ENCODE peak calls at places on chromosomes 2 and 18, in four cellular contexts. One of them, this sample, is unnamed.

GRCh38 chr2:46490521-46491141 is 11.3 kb downstream of the TMEM247 start:
- DNase-seq in activated naive CD4-positive, alpha-beta T cell treated with anti-CD3 and anti-CD28 coated beads, Interleukin-2, amount 50 U/mL, for 16 hours: no peak
- DNase-seq in glomerular endothelial cell: no peak
- DNase-seq in activated CD4-positive, CD25-positive, alpha-beta regulatory T cell: no peak
- DNase-seq in this sample: no peak

GRCh38 chr2:52181080-52181479 is 1149.1 kb upstream of the NRXN1 start:
- DNase-seq in activated naive CD4-positive, alpha-beta T cell treated with anti-CD3 and anti-CD28 coated beads, Interleukin-2, amount 50 U/mL, for 16 hours: no peak
- DNase-seq in glomerular endothelial cell: no peak
- DNase-seq in activated CD4-positive, CD25-positive, alpha-beta regulatory T cell: no peak
- DNase-seq in this sample: peak

GRCh38 chr2:1422716-1423285 is 9.5 kb downstream of the TPO start:
- DNase-seq in activated naive CD4-positive, alpha-beta T cell treated with anti-CD3 and anti-CD28 coated beads, Interleukin-2, amount 50 U/mL, for 16 hours: no peak
- DNase-seq in glomerular endothelial cell: no peak
- DNase-seq in activated CD4-positive, CD25-positive, alpha-beta regulatory T cell: no peak
- DNase-seq in this sample: no peak

GRCh38 chr2:200741468-200742202 is 70.1 kb upstream of the BZW1 start:
- DNase-seq in activated naive CD4-positive, alpha-beta T cell treated with anti-CD3 and anti-CD28 coated beads, Interleukin-2, amount 50 U/mL, for 16 hours: no peak
- DNase-seq in glomerular endothelial cell: no peak
- DNase-seq in activated CD4-positive, CD25-positive, alpha-beta regulatory T cell: no peak
- DNase-seq in this sample: no peak

GRCh38 chr2:186879312-186879711 is 30.3 kb upstream of the ZSWIM2 start:
- DNase-seq in activated naive CD4-positive, alpha-beta T cell treated with anti-CD3 and anti-CD28 coated beads, Interleukin-2, amount 50 U/mL, for 16 hours: no peak
- DNase-seq in glomerular endothelial cell: no peak
- DNase-seq in activated CD4-positive, CD25-positive, alpha-beta regulatory T cell: no peak
- DNase-seq in this sample: no peak

GRCh38 chr2:181123798-181124217 is 143.4 kb downstream of the UBE2E3 start:
- DNase-seq in activated naive CD4-positive, alpha-beta T cell treated with anti-CD3 and anti-CD28 coated beads, Interleukin-2, amount 50 U/mL, for 16 hours: no peak
- DNase-seq in glomerular endothelial cell: peak
- DNase-seq in activated CD4-positive, CD25-positive, alpha-beta regulatory T cell: no peak
- DNase-seq in this sample: peak

GRCh38 chr2:157173740-157174184 is 83.7 kb upstream of the GALNT5 start:
- DNase-seq in activated naive CD4-positive, alpha-beta T cell treated with anti-CD3 and anti-CD28 coated beads, Interleukin-2, amount 50 U/mL, for 16 hours: no peak
- DNase-seq in glomerular endothelial cell: peak
- DNase-seq in activated CD4-positive, CD25-positive, alpha-beta regulatory T cell: no peak
- DNase-seq in this sample: no peak

GRCh38 chr2:129799036-129799958 is 180.2 kb upstream of the RAB6C start:
- DNase-seq in activated naive CD4-positive, alpha-beta T cell treated with anti-CD3 and anti-CD28 coated beads, Interleukin-2, amount 50 U/mL, for 16 hours: no peak
- DNase-seq in glomerular endothelial cell: no peak
- DNase-seq in activated CD4-positive, CD25-positive, alpha-beta regulatory T cell: no peak
- DNase-seq in this sample: no peak

GRCh38 chr18:27223570-27224340 is 38.6 kb upstream of the CHST9 start:
- DNase-seq in activated naive CD4-positive, alpha-beta T cell treated with anti-CD3 and anti-CD28 coated beads, Interleukin-2, amount 50 U/mL, for 16 hours: no peak
- DNase-seq in glomerular endothelial cell: no peak
- DNase-seq in activated CD4-positive, CD25-positive, alpha-beta regulatory T cell: no peak
- DNase-seq in this sample: no peak

GRCh38 chr2:162245051-162245450 is 1.8 kb upstream of the FAP start:
- DNase-seq in activated naive CD4-positive, alpha-beta T cell treated with anti-CD3 and anti-CD28 coated beads, Interleukin-2, amount 50 U/mL, for 16 hours: no peak
- DNase-seq in glomerular endothelial cell: no peak
- DNase-seq in activated CD4-positive, CD25-positive, alpha-beta regulatory T cell: no peak
- DNase-seq in this sample: no peak

GRCh38 chr2:229691631-229692030 is 22.7 kb downstream of the DNER start:
- DNase-seq in activated naive CD4-positive, alpha-beta T cell treated with anti-CD3 and anti-CD28 coated beads, Interleukin-2, amount 50 U/mL, for 16 hours: no peak
- DNase-seq in glomerular endothelial cell: no peak
- DNase-seq in activated CD4-positive, CD25-positive, alpha-beta regulatory T cell: no peak
- DNase-seq in this sample: no peak

GRCh38 chr2:144468823-144469595 is 50.9 kb downstream of the ZEB2 start:
- DNase-seq in activated naive CD4-positive, alpha-beta T cell treated with anti-CD3 and anti-CD28 coated beads, Interleukin-2, amount 50 U/mL, for 16 hours: no peak
- DNase-seq in glomerular endothelial cell: no peak
- DNase-seq in activated CD4-positive, CD25-positive, alpha-beta regulatory T cell: no peak
- DNase-seq in this sample: no peak

GRCh38 chr2:24577481-24577880 is 86.4 kb downstream of the NCOA1 start:
- DNase-seq in activated naive CD4-positive, alpha-beta T cell treated with anti-CD3 and anti-CD28 coated beads, Interleukin-2, amount 50 U/mL, for 16 hours: no peak
- DNase-seq in glomerular endothelial cell: no peak
- DNase-seq in activated CD4-positive, CD25-positive, alpha-beta regulatory T cell: no peak
- DNase-seq in this sample: no peak

GRCh38 chr2:42881732-42882131 is 89.3 kb upstream of the HAAO start:
- DNase-seq in activated naive CD4-positive, alpha-beta T cell treated with anti-CD3 and anti-CD28 coated beads, Interleukin-2, amount 50 U/mL, for 16 hours: no peak
- DNase-seq in glomerular endothelial cell: no peak
- DNase-seq in activated CD4-positive, CD25-positive, alpha-beta regulatory T cell: no peak
- DNase-seq in this sample: no peak

GRCh38 chr2:230423851-230424458 is 8.0 kb downstream of the SP100 start:
- DNase-seq in activated naive CD4-positive, alpha-beta T cell treated with anti-CD3 and anti-CD28 coated beads, Interleukin-2, amount 50 U/mL, for 16 hours: no peak
- DNase-seq in glomerular endothelial cell: no peak
- DNase-seq in activated CD4-positive, CD25-positive, alpha-beta regulatory T cell: no peak
- DNase-seq in this sample: no peak

GRCh38 chr2:165016772-165017411 is 61.6 kb upstream of the SLC38A11 start:
- DNase-seq in activated naive CD4-positive, alpha-beta T cell treated with anti-CD3 and anti-CD28 coated beads, Interleukin-2, amount 50 U/mL, for 16 hours: no peak
- DNase-seq in glomerular endothelial cell: no peak
- DNase-seq in activated CD4-positive, CD25-positive, alpha-beta regulatory T cell: no peak
- DNase-seq in this sample: peak

GRCh38 chr18:63817441-63818051 is 42.3 kb downstream of the SERPINB7 start:
- DNase-seq in activated naive CD4-positive, alpha-beta T cell treated with anti-CD3 and anti-CD28 coated beads, Interleukin-2, amount 50 U/mL, for 16 hours: no peak
- DNase-seq in glomerular endothelial cell: no peak
- DNase-seq in activated CD4-positive, CD25-positive, alpha-beta regulatory T cell: no peak
- DNase-seq in this sample: no peak

GRCh38 chr2:239728751-239729150 is 296.4 kb downstream of the NDUFA10 start:
- DNase-seq in activated naive CD4-positive, alpha-beta T cell treated with anti-CD3 and anti-CD28 coated beads, Interleukin-2, amount 50 U/mL, for 16 hours: no peak
- DNase-seq in glomerular endothelial cell: no peak
- DNase-seq in activated CD4-positive, CD25-positive, alpha-beta regulatory T cell: no peak
- DNase-seq in this sample: no peak

GRCh38 chr2:128724994-128725393 is 406.3 kb upstream of the HS6ST1 start:
- DNase-seq in activated naive CD4-positive, alpha-beta T cell treated with anti-CD3 and anti-CD28 coated beads, Interleukin-2, amount 50 U/mL, for 16 hours: no peak
- DNase-seq in glomerular endothelial cell: no peak
- DNase-seq in activated CD4-positive, CD25-positive, alpha-beta regulatory T cell: no peak
- DNase-seq in this sample: no peak

GRCh38 chr2:135820003-135820618 is 16.9 kb downstream of the LCT start:
- DNase-seq in activated naive CD4-positive, alpha-beta T cell treated with anti-CD3 and anti-CD28 coated beads, Interleukin-2, amount 50 U/mL, for 16 hours: peak
- DNase-seq in glomerular endothelial cell: no peak
- DNase-seq in activated CD4-positive, CD25-positive, alpha-beta regulatory T cell: no peak
- DNase-seq in this sample: no peak

GRCh38 chr2:179129574-179130238 is 79.8 kb upstream of the CCDC141 start:
- DNase-seq in activated naive CD4-positive, alpha-beta T cell treated with anti-CD3 and anti-CD28 coated beads, Interleukin-2, amount 50 U/mL, for 16 hours: no peak
- DNase-seq in glomerular endothelial cell: no peak
- DNase-seq in activated CD4-positive, CD25-positive, alpha-beta regulatory T cell: no peak
- DNase-seq in this sample: peak

GRCh38 chr2:37671013-37671815 is at the start of gene CDC42EP3:
- DNase-seq in activated naive CD4-positive, alpha-beta T cell treated with anti-CD3 and anti-CD28 coated beads, Interleukin-2, amount 50 U/mL, for 16 hours: peak
- DNase-seq in glomerular endothelial cell: no peak
- DNase-seq in activated CD4-positive, CD25-positive, alpha-beta regulatory T cell: peak
- DNase-seq in this sample: peak

GRCh38 chr2:148362144-148362796 is 282.3 kb upstream of the EPC2 start:
- DNase-seq in activated naive CD4-positive, alpha-beta T cell treated with anti-CD3 and anti-CD28 coated beads, Interleukin-2, amount 50 U/mL, for 16 hours: no peak
- DNase-seq in glomerular endothelial cell: no peak
- DNase-seq in activated CD4-positive, CD25-positive, alpha-beta regulatory T cell: no peak
- DNase-seq in this sample: no peak

GRCh38 chr18:5503740-5504139 is 40.1 kb downstream of the EPB41L3 start:
- DNase-seq in activated naive CD4-positive, alpha-beta T cell treated with anti-CD3 and anti-CD28 coated beads, Interleukin-2, amount 50 U/mL, for 16 hours: no peak
- DNase-seq in glomerular endothelial cell: no peak
- DNase-seq in activated CD4-positive, CD25-positive, alpha-beta regulatory T cell: no peak
- DNase-seq in this sample: no peak

GRCh38 chr2:32805104-32806095 is 141.4 kb upstream of the LTBP1 start:
- DNase-seq in activated naive CD4-positive, alpha-beta T cell treated with anti-CD3 and anti-CD28 coated beads, Interleukin-2, amount 50 U/mL, for 16 hours: no peak
- DNase-seq in glomerular endothelial cell: peak
- DNase-seq in activated CD4-positive, CD25-positive, alpha-beta regulatory T cell: no peak
- DNase-seq in this sample: no peak

GRCh38 chr2:25342372-25343186 is 854 bp upstream of the DNMT3A start:
- DNase-seq in activated naive CD4-positive, alpha-beta T cell treated with anti-CD3 and anti-CD28 coated beads, Interleukin-2, amount 50 U/mL, for 16 hours: peak
- DNase-seq in glomerular endothelial cell: no peak
- DNase-seq in activated CD4-positive, CD25-positive, alpha-beta regulatory T cell: peak
- DNase-seq in this sample: peak